ENCODE peak calls at places on chromosomes 4 and X, in nine cellular contexts. B, O, G, N, T, Q, K, U and L are unnamed samples.

GRCh38 chrX:153882086-153882498 is 3.9 kb downstream of the L1CAM start:
- DNase-seq in B (no peak), O (no peak), G (no peak), N (peak), T (no peak), Q (peak), K (no peak), U (no peak), L (no peak)

GRCh38 chr4:139684351-139684750 is 18.7 kb downstream of the MGST2 start:
- DNase-seq in B (no peak), O (no peak), G (no peak), N (no peak), T (no peak), Q (peak), K (no peak), U (no peak), L (no peak)

GRCh38 chr4:4386296-4386735 is 586 bp upstream of the NSG1 start:
- DNase-seq in B (peak), O (peak), G (peak), N (peak), T (no peak), Q (no peak), K (no peak), U (no peak), L (no peak)

GRCh38 chr4:161360982-161361381 is 802.8 kb downstream of the FSTL5 start:
- DNase-seq in B (no peak), O (no peak), G (no peak), N (no peak), T (no peak), Q (no peak), K (no peak), U (no peak), L (no peak)

GRCh38 chr4:182875471-182875870 is 41.7 kb downstream of the DCTD start:
- DNase-seq in B (peak), O (no peak), G (no peak), N (no peak), T (no peak), Q (no peak), K (no peak), U (no peak), L (no peak)

GRCh38 chr4:8308144-8308543 is 38.6 kb downstream of the HTRA3 start:
- DNase-seq in B (no peak), O (no peak), G (no peak), N (no peak), T (no peak), Q (no peak), K (no peak), U (no peak), L (no peak)

GRCh38 chrX:149877157-149877556 is 3.8 kb upstream of the MAGEA8 start:
- DNase-seq in B (no peak), O (no peak), G (no peak), N (no peak), T (no peak), Q (no peak), K (no peak), U (no peak), L (no peak)

GRCh38 chrX:110131031-110131430 is 128.1 kb downstream of the TMEM164 start:
- DNase-seq in B (no peak), O (no peak), G (no peak), N (no peak), T (no peak), Q (no peak), K (no peak), U (no peak), L (no peak)

GRCh38 chr4:81914623-81915022 is 442.9 kb upstream of the RASGEF1B start:
- DNase-seq in B (no peak), O (no peak), G (no peak), N (no peak), T (no peak), Q (no peak), K (no peak), U (no peak), L (peak)

GRCh38 chr4:56863441-56864129 is 42.1 kb upstream of the SPINK2 start:
- DNase-seq in B (no peak), O (no peak), G (no peak), N (no peak), T (no peak), Q (no peak), K (no peak), U (no peak), L (no peak)

GRCh38 chr4:127139788-127140286 is 492.9 kb upstream of the INTU start:
- DNase-seq in B (no peak), O (no peak), G (no peak), N (no peak), T (no peak), Q (no peak), K (no peak), U (no peak), L (no peak)

GRCh38 chr4:78004270-78004669 is 52.9 kb upstream of the FRAS1 start:
- DNase-seq in B (no peak), O (no peak), G (no peak), N (no peak), T (no peak), Q (no peak), K (no peak), U (no peak), L (no peak)

GRCh38 chrX:123256378-123256777 is 72.3 kb downstream of the GRIA3 start:
- DNase-seq in B (no peak), O (no peak), G (no peak), N (no peak), T (no peak), Q (no peak), K (no peak), U (no peak), L (peak)

GRCh38 chr4:184536070-184536880 is 61.9 kb upstream of the IRF2 start:
- DNase-seq in B (no peak), O (no peak), G (peak), N (no peak), T (peak), Q (no peak), K (no peak), U (no peak), L (no peak)

GRCh38 chrX:42754582-42754981 is 23.4 kb downstream of the PPP1R2C start:
- DNase-seq in B (no peak), O (no peak), G (no peak), N (no peak), T (no peak), Q (no peak), K (no peak), U (no peak), L (no peak)

GRCh38 chrX:96685205-96686099 is 810 bp downstream of the DIAPH2 start:
- DNase-seq in B (peak), O (no peak), G (peak), N (peak), T (no peak), Q (peak), K (peak), U (peak), L (peak)

GRCh38 chr4:125985856-125986255 is 671.1 kb downstream of the FAT4 start:
- DNase-seq in B (no peak), O (no peak), G (peak), N (no peak), T (peak), Q (no peak), K (no peak), U (no peak), L (no peak)

GRCh38 chrX:107470971-107471370 is 21.5 kb downstream of the FRMPD3 start:
- DNase-seq in B (peak), O (no peak), G (peak), N (no peak), T (peak), Q (no peak), K (no peak), U (no peak), L (no peak)

GRCh38 chr4:69823481-69824186 is 36.3 kb downstream of the SULT1E1 start:
- DNase-seq in B (no peak), O (peak), G (peak), N (no peak), T (no peak), Q (peak), K (no peak), U (peak), L (no peak)

GRCh38 chrX:131792356-131792749 is 230.7 kb upstream of the STK26 start:
- DNase-seq in B (no peak), O (no peak), G (no peak), N (peak), T (no peak), Q (peak), K (no peak), U (no peak), L (peak)

GRCh38 chrX:5278908-5279307 is 949.8 kb downstream of the NLGN4X start:
- DNase-seq in B (no peak), O (no peak), G (no peak), N (no peak), T (no peak), Q (no peak), K (no peak), U (no peak), L (no peak)

GRCh38 chrX:22360129-22360528 is 87.4 kb downstream of the CBLL2 start:
- DNase-seq in B (peak), O (no peak), G (no peak), N (no peak), T (no peak), Q (no peak), K (no peak), U (no peak), L (no peak)

GRCh38 chrX:24603191-24603590 is 44.0 kb downstream of the PCYT1B start:
- DNase-seq in B (no peak), O (no peak), G (no peak), N (no peak), T (no peak), Q (no peak), K (no peak), U (no peak), L (no peak)

GRCh38 chr4:146243141-146243882 is 29.0 kb downstream of the REELD1 start:
- DNase-seq in B (no peak), O (no peak), G (peak), N (peak), T (peak), Q (no peak), K (no peak), U (peak), L (peak)

GRCh38 chr4:138756519-138756918 is 259.1 kb upstream of the NOCT start:
- DNase-seq in B (no peak), O (no peak), G (no peak), N (no peak), T (no peak), Q (no peak), K (no peak), U (no peak), L (no peak)

GRCh38 chr4:153067376-153067775 is 131.3 kb downstream of the FHDC1 start:
- DNase-seq in B (peak), O (no peak), G (peak), N (no peak), T (peak), Q (no peak), K (no peak), U (no peak), L (no peak)

GRCh38 chr4:25694466-25694865 is 38.8 kb downstream of the SLC34A2 start:
- DNase-seq in B (no peak), O (no peak), G (no peak), N (no peak), T (no peak), Q (no peak), K (no peak), U (no peak), L (no peak)

GRCh38 chrX:136577562-136577961 is 45.5 kb downstream of the VGLL1 start:
- DNase-seq in B (peak), O (peak), G (peak), N (no peak), T (peak), Q (peak), K (no peak), U (peak), L (peak)

GRCh38 chr4:55125087-55125721 is at the start of gene KDR:
- DNase-seq in B (peak), O (no peak), G (peak), N (peak), T (peak), Q (peak), K (no peak), U (peak), L (no peak)

GRCh38 chr4:72567821-72568620 is 1.0 kb downstream of the ADAMTS3 start:
- DNase-seq in B (peak), O (no peak), G (peak), N (peak), T (peak), Q (peak), K (peak), U (peak), L (peak)

GRCh38 chr4:38730830-38731646 is 51.8 kb downstream of the TLR10 start:
- DNase-seq in B (peak), O (peak), G (peak), N (peak), T (peak), Q (peak), K (peak), U (peak), L (peak)

GRCh38 chr4:71847300-71847699 is 63.4 kb upstream of the GC start:
- DNase-seq in B (no peak), O (no peak), G (no peak), N (no peak), T (no peak), Q (no peak), K (no peak), U (no peak), L (no peak)

GRCh38 chrX:3384330-3384729 is 37.9 kb upstream of the MXRA5 start:
- DNase-seq in B (no peak), O (no peak), G (no peak), N (no peak), T (no peak), Q (peak), K (no peak), U (no peak), L (no peak)

GRCh38 chrX:133674726-133675470 is 259.6 kb upstream of the GPC4 start:
- DNase-seq in B (peak), O (no peak), G (peak), N (no peak), T (no peak), Q (no peak), K (no peak), U (no peak), L (no peak)

GRCh38 chrX:133681897-133682296 is 266.6 kb upstream of the GPC4 start:
- DNase-seq in B (no peak), O (no peak), G (no peak), N (no peak), T (no peak), Q (no peak), K (no peak), U (no peak), L (no peak)

GRCh38 chrX:133677123-133678063 is 262.1 kb upstream of the GPC4 start:
- DNase-seq in B (no peak), O (no peak), G (no peak), N (no peak), T (no peak), Q (no peak), K (no peak), U (no peak), L (no peak)

GRCh38 chrX:133681416-133681815 is 266.1 kb upstream of the GPC4 start:
- DNase-seq in B (no peak), O (no peak), G (no peak), N (no peak), T (no peak), Q (no peak), K (no peak), U (no peak), L (no peak)

DNA sequence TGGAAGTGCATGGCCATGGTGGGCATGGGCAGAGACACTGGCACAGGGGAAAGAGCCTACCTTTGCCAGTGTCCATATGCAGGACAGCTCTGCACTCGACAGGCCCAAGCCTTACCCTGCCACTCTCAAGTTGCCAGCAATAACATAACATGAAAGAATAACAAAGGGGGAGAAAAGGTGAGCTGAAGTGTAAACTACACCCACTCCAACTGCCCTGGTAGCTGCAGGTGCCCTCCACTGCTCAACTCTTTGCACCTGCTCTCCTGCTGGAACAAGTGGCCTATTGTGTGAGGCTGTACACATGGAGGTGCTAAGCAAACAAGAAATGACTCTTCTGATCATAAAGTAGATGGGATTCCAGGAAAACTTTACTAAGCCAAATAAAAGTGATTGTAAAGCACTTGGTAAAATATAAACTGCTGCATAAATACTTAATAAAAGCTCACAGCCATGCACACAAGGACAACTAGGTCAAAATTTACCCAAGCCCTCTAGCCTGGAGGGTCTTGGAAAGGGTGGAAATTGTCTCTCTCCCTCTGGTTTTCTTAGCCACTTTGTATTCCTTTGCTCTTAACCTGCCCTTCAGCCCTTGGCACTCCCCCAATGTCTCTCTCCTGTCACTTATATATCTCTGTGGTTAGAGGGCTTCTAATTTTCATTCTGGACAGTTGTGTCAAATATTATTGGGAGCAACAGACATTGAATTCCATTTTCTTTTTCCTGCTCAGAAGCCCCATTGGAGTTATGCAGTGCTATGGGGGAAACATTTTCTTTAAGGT is 261.2 kb upstream of the GPC4 start:
- DNase-seq in B (no peak), O (no peak), G (no peak), N (no peak), T (no peak), Q (no peak), K (no peak), U (peak), L (no peak)
- TF ChIP-seq CTCF in B (no peak), O (no peak), G (no peak), N (no peak), T (no peak), Q (no peak), K (no peak), U (no peak), L (no peak)

GRCh38 chr4:7068279-7068842 is 497 bp upstream of the GRPEL1 start:
- DNase-seq in B (no peak), O (no peak), G (no peak), N (no peak), T (no peak), Q (no peak), K (no peak), U (no peak), L (no peak)

GRCh38 chr4:7067147-7067522 is 729 bp downstream of the GRPEL1 start:
- DNase-seq in B (no peak), O (no peak), G (no peak), N (no peak), T (peak), Q (no peak), K (no peak), U (peak), L (no peak)

GRCh38 chr4:7068883-7069282 is 1.0 kb upstream of the GRPEL1 start:
- DNase-seq in B (peak), O (no peak), G (peak), N (peak), T (peak), Q (no peak), K (no peak), U (no peak), L (no peak)

GRCh38 chr4:7066493-7066892 is 1.4 kb downstream of the GRPEL1 start:
- DNase-seq in B (no peak), O (no peak), G (no peak), N (no peak), T (no peak), Q (no peak), K (no peak), U (no peak), L (no peak)

DNA sequence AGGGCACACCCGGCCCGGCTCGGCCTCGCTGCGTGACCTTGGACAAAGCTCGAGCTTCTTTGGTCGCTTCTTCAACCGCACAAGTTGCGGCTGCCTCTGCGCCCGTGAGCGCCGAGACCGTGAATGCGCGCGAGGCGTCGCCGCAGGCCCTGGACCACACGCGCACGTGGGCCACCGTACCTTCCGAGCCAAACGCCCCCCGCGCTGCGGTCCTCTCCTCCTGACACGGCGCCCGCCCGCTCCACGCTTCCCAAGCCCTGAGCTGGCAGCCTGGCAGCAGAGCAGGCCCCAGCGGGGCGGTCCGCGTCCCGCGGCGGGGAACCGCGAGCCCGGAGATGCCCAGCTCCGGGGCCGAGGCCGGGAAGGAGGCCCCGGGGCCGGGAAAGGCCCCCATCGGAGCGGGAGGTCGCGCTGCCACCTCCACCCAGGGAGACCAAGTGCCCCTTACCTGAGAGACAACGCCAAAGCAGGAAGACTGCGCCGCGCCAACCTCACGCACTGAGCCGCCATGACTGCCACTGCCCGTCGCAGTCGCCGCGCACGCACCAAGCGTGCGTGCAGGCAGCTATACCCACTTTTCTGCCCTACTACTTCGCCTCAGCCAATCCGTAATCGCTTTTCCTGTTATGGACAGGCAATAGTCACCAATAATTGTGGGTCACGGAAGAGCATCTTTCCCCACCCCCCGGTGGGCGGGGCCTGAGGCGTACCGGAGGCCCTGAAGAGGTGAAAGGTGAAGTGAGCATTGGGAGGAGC is at the start of gene GRPEL1:
- DNase-seq in B (peak), O (peak), G (peak), N (peak), T (peak), Q (peak), K (peak), U (peak), L (peak)
- TF ChIP-seq CTCF in B (no peak), O (no peak), G (no peak), N (no peak), T (no peak), Q (peak), K (no peak), U (no peak), L (no peak)

GRCh38 chr4:48767055-48767454 is 13.0 kb downstream of the FRYL start:
- DNase-seq in B (no peak), O (no peak), G (peak), N (no peak), T (peak), Q (no peak), K (no peak), U (no peak), L (no peak)
- TF ChIP-seq CTCF in B (no peak), O (no peak), G (peak), N (no peak), T (no peak), Q (no peak), K (no peak), U (no peak), L (no peak)

DNA sequence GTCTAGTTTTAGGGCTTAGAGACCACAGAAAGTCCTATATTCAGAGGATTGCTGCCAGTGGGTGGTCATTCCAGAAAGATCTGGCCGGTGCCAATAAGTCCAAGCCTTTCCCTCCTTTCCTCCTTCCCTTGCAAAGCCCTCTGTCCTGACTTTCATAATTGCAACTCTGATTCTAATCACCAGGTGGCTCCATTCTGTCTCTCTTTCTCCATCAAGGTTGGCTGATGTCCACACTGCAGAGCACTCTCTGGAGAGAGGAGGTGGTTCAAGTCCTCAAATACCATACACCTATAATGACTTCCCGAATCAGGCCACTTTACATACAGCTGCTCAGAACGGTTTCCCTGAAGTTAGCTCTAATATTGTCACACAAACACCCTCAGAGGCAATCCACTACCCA is 22.4 kb upstream of the ARMCX4 start:
- DNase-seq in B (peak), O (no peak), G (peak), N (no peak), T (peak), Q (peak), K (no peak), U (no peak), L (peak)
- TF ChIP-seq CTCF in B (peak), O (no peak), G (peak), N (peak), T (peak), Q (peak), K (no peak), U (no peak), L (no peak)

DNA sequence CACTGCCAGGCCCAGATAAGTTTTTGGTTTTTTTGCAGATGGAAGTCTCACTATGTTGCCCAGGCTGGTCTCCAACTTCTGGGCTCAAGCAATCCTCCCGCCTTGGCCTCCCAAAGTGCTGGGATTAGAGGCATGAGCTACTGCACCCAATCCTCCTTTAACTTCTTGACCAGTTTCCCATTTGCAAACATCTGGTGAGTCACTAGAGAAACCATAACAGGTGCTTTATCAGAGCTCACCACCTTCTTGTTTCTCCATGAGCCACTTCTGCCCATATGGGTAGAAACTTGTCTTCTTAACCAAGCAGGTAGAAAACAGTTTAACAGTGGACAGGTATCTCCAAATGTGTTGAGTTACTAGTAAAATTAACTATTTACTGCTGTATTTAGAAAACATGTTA is 128.4 kb upstream of the AP1S2 start:
- DNase-seq in B (no peak), O (no peak), G (no peak), N (no peak), T (no peak), Q (no peak), K (no peak), U (no peak), L (no peak)
- TF ChIP-seq CTCF in B (no peak), O (no peak), G (no peak), N (no peak), T (no peak), Q (no peak), K (no peak), U (no peak), L (no peak)